ENCODE peak calls at places on chromosome 17, in six cellular contexts. I, J, U, K, Q and O are unnamed samples.

GRCh38 chr17:15306406-15306970 is 34.9 kb downstream of the TEKT3 start:
- DNase-seq in I (no peak), Q (no peak), K (no peak), U (no peak), J (no peak), O (no peak)

GRCh38 chr17:68541816-68542215 is 29.6 kb downstream of the PRKAR1A start:
- DNase-seq in I (no peak), K (no peak), J (no peak), U (no peak), Q (no peak), O (no peak)

GRCh38 chr17:18314059-18314730 is 599 bp downstream of the TOP3A start:
- DNase-seq in I (no peak), U (no peak), J (no peak), Q (no peak), K (no peak), O (no peak)

GRCh38 chr17:81967533-81968395 is 6.8 kb upstream of the NOTUM start:
- DNase-seq in I (peak), J (peak), K (no peak), Q (peak), U (peak), O (peak)

GRCh38 chr17:20228860-20229259 is 219.7 kb downstream of the SPECC1 start:
- DNase-seq in K (no peak), U (no peak), I (no peak), J (no peak), Q (no peak), O (no peak)

GRCh38 chr17:13346996-13347762 is 254.6 kb downstream of the HS3ST3A1 start:
- DNase-seq in K (peak), U (no peak), Q (no peak), J (no peak), I (no peak), O (no peak)

GRCh38 chr17:78375401-78376079 is 2.9 kb upstream of the PGS1 start:
- DNase-seq in K (peak), U (no peak), Q (no peak), I (no peak), J (no peak), O (no peak)

GRCh38 chr17:73226556-73227172 is 33.8 kb downstream of the COG1 start:
- DNase-seq in I (no peak), J (no peak), K (no peak), U (no peak), Q (no peak), O (no peak)

GRCh38 chr17:4939554-4939803 is 367 bp downstream of the SLC25A11 start:
- DNase-seq in I (no peak), J (peak), U (no peak), K (no peak), Q (peak), O (no peak)

GRCh38 chr17:2309338-2310143 is 5.8 kb downstream of the SRR start:
- DNase-seq in U (no peak), K (no peak), I (no peak), Q (no peak), J (no peak), O (no peak)

GRCh38 chr17:37779554-37779953 is 34.7 kb upstream of the HNF1B start:
- DNase-seq in J (no peak), K (no peak), U (no peak), Q (no peak), I (no peak), O (no peak)

GRCh38 chr17:17151055-17151454 is 55.1 kb downstream of the PLD6 start:
- DNase-seq in K (peak), Q (no peak), I (no peak), J (no peak), U (no peak), O (no peak)

GRCh38 chr17:17648762-17649161 is 32.5 kb upstream of the RAI1 start:
- DNase-seq in K (no peak), I (no peak), U (no peak), J (no peak), Q (no peak), O (no peak)

GRCh38 chr17:48478224-48479013 is 48.4 kb upstream of the SKAP1 start:
- DNase-seq in U (no peak), I (no peak), Q (no peak), K (no peak), J (no peak), O (no peak)

GRCh38 chr17:596763-597644 is 117.6 kb downstream of the VPS53 start:
- DNase-seq in U (no peak), J (no peak), Q (no peak), I (no peak), K (peak), O (no peak)

GRCh38 chr17:40510328-40510648 is 8.9 kb upstream of the TNS4 start:
- DNase-seq in U (no peak), J (no peak), Q (no peak), K (peak), I (no peak), O (no peak)